ENCODE peak calls at places on chromosomes 12 and 14, in eight cellular contexts. G, H, L, F, I, Z, K and Q are unnamed samples.

GRCh38 chr12:92695056-92695455 is 7.7 kb upstream of the PLEKHG7 start:
- DNase-seq in G (no peak), H (no peak), L (no peak), F (no peak), I (no peak), Z (no peak), K (no peak), Q (no peak)

GRCh38 chr14:68977137-68977740 is 1.9 kb downstream of the ACTN1 start:
- DNase-seq in G (no peak), H (no peak), L (no peak), F (no peak), I (peak), Z (no peak), K (no peak), Q (peak)

GRCh38 chr12:108820700-108821406 is 36.5 kb downstream of the SSH1 start:
- DNase-seq in G (no peak), H (no peak), L (no peak), F (no peak), I (no peak), Z (no peak), K (no peak), Q (no peak)

GRCh38 chr14:91249841-91250616 is 5.5 kb upstream of the GPR68 start:
- DNase-seq in G (no peak), H (peak), L (peak), F (no peak), I (peak), Z (no peak), K (peak), Q (no peak)

GRCh38 chr12:10553148-10553547 is 47.5 kb downstream of the EIF2S3B start:
- DNase-seq in G (no peak), H (no peak), L (no peak), F (no peak), I (no peak), Z (no peak), K (no peak), Q (no peak)

GRCh38 chr14:75979071-75979571 is 2.7 kb downstream of the TGFB3 start:
- DNase-seq in G (peak), H (no peak), L (no peak), F (no peak), I (peak), Z (no peak), K (no peak), Q (no peak)

GRCh38 chr12:132608231-132609171 is 1.9 kb downstream of the LRCOL1 start:
- DNase-seq in G (no peak), H (no peak), L (peak), F (no peak), I (no peak), Z (no peak), K (no peak), Q (no peak)

GRCh38 chr14:90061849-90062794 is at the start of gene KCNK13:
- DNase-seq in G (no peak), H (no peak), L (peak), F (no peak), I (peak), Z (no peak), K (no peak), Q (peak)

GRCh38 chr14:104436047-104436531 is 143.5 kb upstream of the C14orf180 start:
- DNase-seq in G (no peak), H (no peak), L (peak), F (no peak), I (no peak), Z (peak), K (no peak), Q (no peak)

GRCh38 chr12:120846721-120847120 is 57.4 kb downstream of the SPPL3 start:
- DNase-seq in G (no peak), H (no peak), L (no peak), F (no peak), I (no peak), Z (no peak), K (no peak), Q (no peak)

GRCh38 chr14:101008631-101009336 is 105.3 kb upstream of the RTL1 start:
- DNase-seq in G (no peak), H (no peak), L (no peak), F (no peak), I (no peak), Z (no peak), K (no peak), Q (no peak)

GRCh38 chr14:99415496-99416281 is 65.0 kb downstream of the SETD3 start:
- DNase-seq in G (no peak), H (peak), L (no peak), F (peak), I (peak), Z (peak), K (peak), Q (peak)

GRCh38 chr14:68977741-68978549 is 1.2 kb downstream of the ACTN1 start:
- DNase-seq in G (no peak), H (peak), L (peak), F (peak), I (peak), Z (peak), K (no peak), Q (peak)

GRCh38 chr14:23520899-23521521 is 30.6 kb downstream of the ZFHX2 start:
- DNase-seq in G (no peak), H (no peak), L (no peak), F (no peak), I (no peak), Z (no peak), K (no peak), Q (no peak)

GRCh38 chr12:120466560-120467315 is 2.8 kb downstream of the SRSF9 start:
- DNase-seq in G (no peak), H (no peak), L (peak), F (no peak), I (peak), Z (no peak), K (peak), Q (peak)

GRCh38 chr12:15728118-15728598 is 61.0 kb downstream of the EPS8 start:
- DNase-seq in G (no peak), H (no peak), L (no peak), F (no peak), I (no peak), Z (no peak), K (no peak), Q (no peak)